ENCODE peak calls at places on chromosomes 4 and X, in nine cellular contexts. L, B, A, O, W, F, Q, M and D are unnamed samples.

GRCh38 chr4:183256756-183257385 is 63.2 kb downstream of the CLDN22 start:
- DNase-seq in L (no peak), B (peak), A (peak), O (no peak), W (peak), F (no peak), Q (peak), M (peak), D (peak)

GRCh38 chr4:89305712-89306437 is 1.7 kb downstream of the GPRIN3 start:
- DNase-seq in L (no peak), B (no peak), A (no peak), O (no peak), W (no peak), F (no peak), Q (peak), M (no peak), D (no peak)

GRCh38 chrX:142999209-142999720 is 26.5 kb upstream of the SPANXN4 start:
- DNase-seq in L (no peak), B (no peak), A (no peak), O (no peak), W (no peak), F (no peak), Q (no peak), M (no peak), D (no peak)

GRCh38 chr4:181278941-181279340 is 964.3 kb upstream of the TENM3 start:
- DNase-seq in L (no peak), B (no peak), A (no peak), O (no peak), W (no peak), F (no peak), Q (no peak), M (no peak), D (no peak)

GRCh38 chr4:38837849-38838248 is 18.8 kb downstream of the TLR6 start:
- DNase-seq in L (no peak), B (no peak), A (no peak), O (no peak), W (no peak), F (no peak), Q (no peak), M (no peak), D (no peak)

GRCh38 chr4:149999485-150000074 is 78.7 kb upstream of the DCLK2 start:
- DNase-seq in L (no peak), B (peak), A (peak), O (no peak), W (peak), F (no peak), Q (peak), M (no peak), D (no peak)

GRCh38 chr4:41538017-41538733 is at the start of gene LIMCH1:
- DNase-seq in L (no peak), B (peak), A (no peak), O (no peak), W (no peak), F (no peak), Q (peak), M (no peak), D (peak)

GRCh38 chr4:186904104-186904503 is 180.4 kb upstream of the FAT1 start:
- DNase-seq in L (no peak), B (no peak), A (peak), O (no peak), W (no peak), F (no peak), Q (peak), M (no peak), D (no peak)

GRCh38 chrX:49878128-49878833 is 1.0 kb upstream of the USP27X start:
- DNase-seq in L (no peak), B (peak), A (no peak), O (no peak), W (peak), F (no peak), Q (no peak), M (no peak), D (no peak)

GRCh38 chr4:100547541-100548208 is 29.9 kb upstream of the EMCN start:
- DNase-seq in L (no peak), B (no peak), A (no peak), O (no peak), W (no peak), F (no peak), Q (no peak), M (no peak), D (no peak)

GRCh38 chr4:7243609-7244342 is 51.4 kb downstream of the SORCS2 start:
- DNase-seq in L (no peak), B (no peak), A (no peak), O (no peak), W (no peak), F (no peak), Q (no peak), M (no peak), D (no peak)

GRCh38 chrX:19389217-19389616 is 45.5 kb downstream of the PDHA1 start:
- DNase-seq in L (no peak), B (no peak), A (no peak), O (no peak), W (no peak), F (peak), Q (no peak), M (no peak), D (no peak)

GRCh38 chrX:8083276-8083675 is 87.8 kb downstream of the VCX2 start:
- DNase-seq in L (no peak), B (no peak), A (no peak), O (no peak), W (no peak), F (no peak), Q (no peak), M (no peak), D (no peak)

GRCh38 chrX:100911731-100912130 is 17.0 kb downstream of the XKRX start:
- DNase-seq in L (no peak), B (no peak), A (no peak), O (no peak), W (no peak), F (no peak), Q (no peak), M (no peak), D (no peak)

GRCh38 chrX:102959471-102959870 is 22.4 kb downstream of the RAB40AL start:
- DNase-seq in L (no peak), B (no peak), A (no peak), O (no peak), W (no peak), F (no peak), Q (peak), M (no peak), D (no peak)

GRCh38 chrX:70494441-70494840 is 49.8 kb downstream of the DLG3 start:
- DNase-seq in L (no peak), B (no peak), A (peak), O (no peak), W (no peak), F (no peak), Q (no peak), M (no peak), D (no peak)

GRCh38 chrX:49043987-49044281 is 777 bp upstream of the TFE3 start:
- DNase-seq in L (no peak), B (no peak), A (no peak), O (no peak), W (no peak), F (no peak), Q (no peak), M (no peak), D (no peak)

GRCh38 chr4:118036336-118036735 is 2.0 kb downstream of the NDST3 start:
- DNase-seq in L (no peak), B (no peak), A (no peak), O (no peak), W (no peak), F (no peak), Q (no peak), M (no peak), D (no peak)